ENCODE peak calls at places on chromosomes 16 and 17, in five cellular contexts. Z is fibroblast of lung, Y is mammary epithelial cell, A is neural progenitor cell, H is endothelial cell of umbilical vein. O is an unnamed sample.

GRCh38 chr17:42362245-42362961 is 25.8 kb downstream of the STAT3 start:
- DNase-seq in Z (no peak), Y (no peak), A (no peak), H (no peak), O (no peak)

GRCh38 chr16:85856054-85856453 is 42.9 kb upstream of the IRF8 start:
- DNase-seq in Z (no peak), Y (no peak), A (no peak), H (no peak), O (no peak)

GRCh38 chr16:47492428-47493357 is 31.6 kb downstream of the PHKB start:
- DNase-seq in Z (peak; percentile 39), Y (no peak), A (no peak), H (no peak), O (peak; percentile 62)

GRCh38 chr16:53960954-53961616 is 257.1 kb downstream of the FTO start:
- DNase-seq in Z (no peak), Y (no peak), A (no peak), H (no peak), O (no peak)

GRCh38 chr16:30659507-30660423 is 1.5 kb downstream of the FBRS start:
- DNase-seq in Z (peak; percentile 5), Y (peak; percentile 35), A (peak; percentile 88), H (peak; percentile 19), O (peak; percentile 48)

GRCh38 chr16:15427648-15428239 is 6.6 kb upstream of the BMERB1 start:
- DNase-seq in Z (peak; percentile 90), Y (no peak), A (peak; percentile 45), H (peak; percentile 82), O (peak; percentile 90)

GRCh38 chr17:28500712-28501379 is 5.3 kb upstream of the FOXN1 start:
- DNase-seq in Z (no peak), Y (no peak), A (peak; percentile 14), H (no peak), O (no peak)

GRCh38 chr17:77462101-77462500 is 321.3 kb downstream of the SEC14L1 start:
- DNase-seq in Z (no peak), Y (no peak), A (no peak), H (no peak), O (no peak)

GRCh38 chr16:85202631-85203461 is 90.6 kb upstream of the CIBAR2 start:
- DNase-seq in Z (peak; percentile 98), Y (no peak), A (peak; percentile 83), H (no peak), O (peak; percentile 88)

GRCh38 chr17:43814714-43815113 is 18.2 kb downstream of the MPP3 start:
- DNase-seq in Z (peak; percentile 77), Y (peak; percentile 67), A (no peak), H (peak; percentile 63), O (peak; percentile 89)

GRCh38 chr17:77829871-77830799 is 128.4 kb upstream of the TNRC6C start:
- DNase-seq in Z (peak; percentile 42), Y (peak; percentile 41), A (peak; percentile 72), H (peak; percentile 77), O (peak; percentile 95)

GRCh38 chr17:72714357-72714966 is 378.0 kb downstream of the SLC39A11 start:
- DNase-seq in Z (no peak), Y (no peak), A (no peak), H (no peak), O (no peak)

GRCh38 chr17:28247671-28248556 is 71.1 kb upstream of the TMEM97 start:
- DNase-seq in Z (no peak), Y (no peak), A (peak; percentile 46), H (no peak), O (no peak)

GRCh38 chr16:3641801-3642396 is 12.6 kb upstream of the DNASE1 start:
- DNase-seq in Z (no peak), Y (no peak), A (no peak), H (no peak), O (no peak)

GRCh38 chr17:61746248-61746985 is 116.9 kb downstream of the BRIP1 start:
- DNase-seq in Z (no peak), Y (no peak), A (no peak), H (no peak), O (no peak)

GRCh38 chr17:49031965-49032928 is 35.1 kb downstream of the IGF2BP1 start:
- DNase-seq in Z (peak; percentile 85), Y (peak; percentile 59), A (peak; percentile 93), H (peak; percentile 80), O (peak; percentile 81)

GRCh38 chr16:21166561-21166961 is 8.1 kb downstream of the LDAF1 start:
- DNase-seq in Z (no peak), Y (peak; percentile 8), A (peak; percentile 27), H (no peak), O (peak; percentile 33)

GRCh38 chr16:74829637-74830036 is 55.0 kb upstream of the FA2H start:
- DNase-seq in Z (peak; percentile 14), Y (no peak), A (no peak), H (no peak), O (no peak)

GRCh38 chr16:30753596-30753995 is 5.4 kb downstream of the PHKG2 start:
- DNase-seq in Z (no peak), Y (no peak), A (no peak), H (no peak), O (no peak)

GRCh38 chr17:42058018-42058417 is 7.6 kb upstream of the C17orf113 start:
- DNase-seq in Z (no peak), Y (no peak), A (peak; percentile 1), H (no peak), O (no peak)

GRCh38 chr16:8919089-8919933 is 37.2 kb downstream of the LITAFD start:
- DNase-seq in Z (no peak), Y (no peak), A (no peak), H (no peak), O (no peak)

GRCh38 chr17:61848896-61849295 is 14.4 kb downstream of the BRIP1 start:
- DNase-seq in Z (no peak), Y (no peak), A (no peak), H (no peak), O (no peak)

GRCh38 chr17:53626286-53626685 is 196.4 kb upstream of the KIF2B start:
- DNase-seq in Z (peak; percentile 79), Y (peak; percentile 73), A (no peak), H (no peak), O (peak; percentile 72)

GRCh38 chr17:43772877-43773648 is 5.7 kb downstream of the DUSP3 start:
- DNase-seq in Z (no peak), Y (no peak), A (no peak), H (no peak), O (no peak)

GRCh38 chr16:49932449-49932848 is 76.5 kb upstream of the ZNF423 start:
- DNase-seq in Z (no peak), Y (no peak), A (no peak), H (no peak), O (no peak)

GRCh38 chr17:79925242-79925957 is 86.2 kb upstream of the CBX4 start:
- DNase-seq in Z (peak; percentile 54), Y (no peak), A (peak; percentile 47), H (no peak), O (peak; percentile 49)

GRCh38 chr17:43701318-43701743 is 39.6 kb upstream of the MEOX1 start:
- DNase-seq in Z (peak; percentile 57), Y (peak; percentile 91), A (no peak), H (no peak), O (peak; percentile 70)

GRCh38 chr17:78748048-78748729 is 33.9 kb downstream of the CYTH1 start:
- DNase-seq in Z (no peak), Y (peak; percentile 49), A (no peak), H (no peak), O (peak; percentile 31)

GRCh38 chr17:40553694-40554534 is 11.4 kb downstream of the CCR7 start:
- DNase-seq in Z (peak; percentile 40), Y (no peak), A (no peak), H (no peak), O (peak; percentile 87)

GRCh38 chr17:72614476-72614870 is 478.0 kb downstream of the SLC39A11 start:
- DNase-seq in Z (no peak), Y (peak; percentile 72), A (no peak), H (no peak), O (no peak)

GRCh38 chr17:44374306-44375195 is 10.9 kb upstream of the FAM171A2 start:
- DNase-seq in Z (no peak), Y (no peak), A (peak; percentile 53), H (no peak), O (no peak)

GRCh38 chr17:61463068-61463980 is 11.1 kb downstream of the TBX4 start:
- DNase-seq in Z (no peak), Y (no peak), A (no peak), H (no peak), O (no peak)

GRCh38 chr16:1729026-1729425 is 23.0 kb downstream of the MAPK8IP3 start:
- DNase-seq in Z (no peak), Y (no peak), A (no peak), H (no peak), O (no peak)

GRCh38 chr17:40025559-40025958 is 10.3 kb downstream of the CSF3 start:
- DNase-seq in Z (no peak), Y (no peak), A (no peak), H (no peak), O (no peak)

GRCh38 chr16:58733248-58733670 is 857 bp downstream of the GOT2 start:
- DNase-seq in Z (peak; percentile 37), Y (no peak), A (no peak), H (no peak), O (peak; percentile 53)

GRCh38 chr17:75417054-75417453 is 11.6 kb upstream of the GRB2 start:
- DNase-seq in Z (no peak), Y (no peak), A (no peak), H (no peak), O (no peak)

GRCh38 chr17:43219746-43220380 is 8.2 kb downstream of the TMEM106A start:
- DNase-seq in Z (no peak), Y (no peak), A (no peak), H (no peak), O (no peak)

GRCh38 chr17:17590141-17590735 is 1.3 kb downstream of the PEMT start:
- DNase-seq in Z (no peak), Y (no peak), A (no peak), H (no peak), O (no peak)

GRCh38 chr17:4549781-4550533 is 5.2 kb downstream of the MYBBP1A start:
- DNase-seq in Z (no peak), Y (no peak), A (no peak), H (no peak), O (no peak)

GRCh38 chr16:83145297-83145696 is 518.5 kb downstream of the CDH13 start:
- DNase-seq in Z (no peak), Y (no peak), A (no peak), H (no peak), O (no peak)
- H3K27ac ChIP-seq in Z (no peak overlapping the region), Y (no peak overlapping the region), A (no peak overlapping the region), H (no peak overlapping the region), O (no peak overlapping the region)

DNA sequence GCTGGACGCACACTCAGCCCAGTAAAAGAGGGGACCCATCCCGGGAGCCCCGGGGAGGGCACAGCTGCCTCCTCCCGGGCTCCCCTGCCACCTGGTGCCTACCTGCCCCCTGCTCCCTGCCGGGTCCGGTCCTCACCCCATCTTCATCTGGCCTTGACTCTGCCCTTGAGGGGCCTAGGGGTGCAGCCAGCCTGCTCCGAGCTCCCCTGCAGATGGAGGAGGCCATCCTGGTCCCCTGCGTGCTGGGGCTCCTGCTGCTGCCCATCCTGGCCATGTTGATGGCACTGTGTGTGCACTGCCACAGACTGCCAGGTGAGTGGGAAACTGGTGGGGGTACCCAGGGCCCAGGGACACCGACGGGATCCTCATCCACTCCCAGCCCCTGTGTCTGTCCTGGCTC is 354 bp downstream of the LAT start:
- DNase-seq in Z (no peak), Y (no peak), A (no peak), H (no peak), O (no peak)
- H3K9ac ChIP-seq in Z (no peak overlapping the region), Y (no peak overlapping the region), A (no peak overlapping the region), H (no peak overlapping the region), O (no peak overlapping the region)

GRCh38 chr17:9003355-9004131 is 17.8 kb upstream of the NTN1 start:
- DNase-seq in Z (no peak), Y (peak; percentile 21), A (peak; percentile 95), H (no peak), O (peak; percentile 12)
- TF ChIP-seq EZH2 in Z (no peak), Y (no peak), A (peak; percentile 54), H (no peak), O (no peak)

GRCh38 chr17:57404073-57404472 is 147.8 kb downstream of the MSI2 start:
- DNase-seq in Z (no peak), Y (no peak), A (no peak), H (no peak), O (no peak)
- H3K27ac ChIP-seq in Z (no peak overlapping the region), Y (no peak overlapping the region), A (no peak overlapping the region), H (no peak overlapping the region), O (no peak overlapping the region)